ENCODE peak calls at places on chromosomes 2 and 18, in four cellular contexts. H, U, Z and N are unnamed samples. For H4K20me1, the result is how much of the 10 kb centered on the place peaks cover.

GRCh38 chr2:198314559-198315153 is 510.3 kb downstream of the PLCL1 start:
- DNase-seq in H (peak), U (no peak), Z (no peak), N (peak)

GRCh38 chr18:33720133-33720532 is 142.1 kb downstream of the ASXL3 start:
- DNase-seq in H (no peak), U (no peak), Z (no peak), N (peak)

GRCh38 chr2:100814453-100814852 is 5.5 kb upstream of the NPAS2 start:
- DNase-seq in H (no peak), U (no peak), Z (no peak), N (no peak)

GRCh38 chr18:11798271-11798670 is 52.9 kb upstream of the CHMP1B start:
- DNase-seq in H (no peak), U (no peak), Z (no peak), N (no peak)

GRCh38 chr2:240498958-240499260 is 58.9 kb downstream of the ANKMY1 start:
- DNase-seq in H (no peak), U (no peak), Z (no peak), N (no peak)

GRCh38 chr2:236749346-236749745 is 179.7 kb downstream of the ACKR3 start:
- DNase-seq in H (no peak), U (no peak), Z (no peak), N (peak)

GRCh38 chr2:55500025-55500424 is 19.5 kb upstream of the CFAP36 start:
- DNase-seq in H (no peak), U (no peak), Z (no peak), N (peak)

GRCh38 chr2:3146772-3147640 is 230.6 kb downstream of the EIPR1 start:
- DNase-seq in H (no peak), U (no peak), Z (peak), N (no peak)

GRCh38 chr2:62204998-62205496 is 9.1 kb downstream of the B3GNT2 start:
- DNase-seq in H (no peak), U (no peak), Z (no peak), N (no peak)
- H4K20me1 ChIP-seq in H (half or more), U (under half), Z (under half), N (under half)

GRCh38 chr2:119682578-119682977 is 3.6 kb downstream of the TMEM177 start:
- DNase-seq in H (no peak), U (no peak), Z (no peak), N (no peak)
- TF ChIP-seq CTCF in H (no peak), U (no peak), Z (no peak), N (no peak)

DNA sequence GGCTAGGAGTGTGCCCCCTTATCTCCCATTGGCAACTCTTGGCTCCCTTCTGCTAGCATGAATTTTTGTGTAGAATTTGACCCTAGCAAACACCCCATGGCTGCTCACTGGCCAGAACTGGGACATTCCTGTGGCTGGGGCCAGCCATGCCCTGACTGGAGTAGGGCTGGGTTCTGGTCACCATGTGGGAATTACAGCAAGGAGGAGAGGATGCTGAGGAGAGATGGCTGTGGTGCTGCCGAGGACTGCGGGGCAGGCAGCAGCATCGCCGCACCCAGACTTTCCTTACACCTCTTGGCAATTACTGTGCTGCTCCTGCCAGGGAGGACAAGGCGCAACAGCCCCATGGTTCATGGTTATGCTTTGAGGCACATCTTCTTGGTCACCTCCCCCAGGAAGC is 12.7 kb downstream of the KCNF1 start:
- DNase-seq in H (no peak), U (no peak), Z (no peak), N (no peak)
- H4K20me1 ChIP-seq in H (under half), U (under half), Z (under half), N (under half)

DNA sequence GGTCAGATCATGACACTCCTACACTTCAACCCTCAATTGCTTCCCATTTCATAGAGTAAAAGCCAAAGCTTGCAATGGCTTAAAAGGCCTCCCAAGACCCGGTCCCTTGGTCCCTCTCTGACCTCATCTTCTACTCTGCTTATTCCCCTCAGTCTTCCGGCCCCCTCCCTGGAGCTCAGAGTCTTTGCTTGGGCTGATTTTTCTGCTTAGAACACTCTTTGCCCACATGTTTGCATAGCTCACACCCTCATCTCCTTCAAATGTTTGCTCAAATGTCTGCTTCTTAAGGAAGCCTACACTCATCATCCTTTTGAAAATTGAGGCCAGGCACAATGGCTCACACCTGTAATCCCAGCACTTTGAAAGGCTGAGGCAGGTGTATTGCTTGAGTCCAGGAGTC is 65.6 kb upstream of the CAPN13 start:
- DNase-seq in H (no peak), U (no peak), Z (no peak), N (no peak)
- TF ChIP-seq CTCF in H (no peak), U (no peak), Z (no peak), N (no peak)

GRCh38 chr2:43169987-43170732 is 56.2 kb downstream of the ZFP36L2 start:
- DNase-seq in H (peak), U (no peak), Z (peak), N (no peak)
- H4K20me1 ChIP-seq in H (under half), U (under half), Z (under half), N (under half)

DNA sequence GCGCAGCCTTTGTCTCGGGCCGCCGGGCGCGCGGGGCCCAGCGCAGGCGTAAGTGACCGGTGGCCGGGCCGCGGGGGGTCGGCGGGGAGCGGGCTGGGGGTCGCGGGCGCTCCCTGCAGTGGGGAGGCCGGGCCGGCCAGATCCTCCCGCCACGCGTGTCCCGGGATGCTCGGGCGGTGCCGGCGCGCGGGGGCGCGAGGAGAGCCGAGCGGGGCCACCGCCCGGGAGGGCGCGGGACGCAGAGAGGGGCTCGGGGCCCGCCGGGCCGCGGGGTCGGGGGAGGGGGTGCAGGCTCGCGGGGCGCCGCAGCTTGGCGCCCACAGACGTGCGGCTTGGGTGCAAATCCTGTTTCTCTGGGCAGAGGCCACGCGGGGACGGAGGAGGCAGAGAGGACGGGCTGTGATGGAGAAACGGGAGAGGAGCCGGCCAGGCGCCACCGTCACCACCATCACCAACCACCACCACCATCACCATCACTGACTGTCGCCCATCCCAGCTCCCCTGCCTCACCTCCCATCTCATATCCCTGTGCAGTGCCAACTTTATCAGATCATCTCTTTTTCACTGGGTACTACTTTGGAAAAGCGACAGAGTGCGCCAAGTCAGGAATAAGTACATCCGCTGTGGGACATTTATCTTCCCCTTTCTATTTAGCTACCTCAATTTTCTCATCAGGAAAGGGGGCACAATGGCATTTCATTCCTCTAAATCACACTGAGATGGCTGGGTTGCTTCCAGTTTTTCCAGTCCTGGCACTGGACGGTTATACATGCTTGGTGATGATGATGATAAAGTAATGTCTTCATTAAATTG is 97.2 kb upstream of the GPR45 start:
- DNase-seq in H (peak), U (no peak), Z (no peak), N (no peak)
- TF ChIP-seq CTCF in H (no peak), U (no peak), Z (no peak), N (no peak)